ENCODE peak calls at places on chromosomes 6 and 20, in eight cellular contexts. W, U, L, C, V, I, E and Y are unnamed samples.

GRCh38 chr20:36237477-36237876 is 1.2 kb downstream of the AAR2 start:
- DNase-seq in W (no peak), U (no peak), L (no peak), C (no peak), V (no peak), I (no peak), E (no peak), Y (no peak)

GRCh38 chr6:142902636-142903053 is 42.3 kb downstream of the HIVEP2 start:
- DNase-seq in W (peak; percentile 67), U (peak; percentile 73), L (peak; percentile 80), C (no peak), V (peak; percentile 38), I (peak; percentile 67), E (peak; percentile 60), Y (peak; percentile 39)

GRCh38 chr6:166456360-166457156 is 73.8 kb upstream of the MPC1 start:
- DNase-seq in W (peak; percentile 17), U (no peak), L (no peak), C (no peak), V (peak; percentile 37), I (peak; percentile 17), E (no peak), Y (no peak)

GRCh38 chr20:32589256-32589655 is 4.1 kb upstream of the NOL4L start:
- DNase-seq in W (no peak), U (no peak), L (no peak), C (no peak), V (no peak), I (no peak), E (no peak), Y (no peak)

GRCh38 chr6:90790058-90790457 is 203.2 kb upstream of the MAP3K7 start:
- DNase-seq in W (no peak), U (no peak), L (no peak), C (no peak), V (no peak), I (no peak), E (peak; percentile 22), Y (no peak)

GRCh38 chr6:31356216-31356945 is 598 bp downstream of the HLA-B start:
- DNase-seq in W (peak; percentile 64), U (peak; percentile 74), L (no peak), C (peak; percentile 65), V (peak; percentile 58), I (no peak), E (peak; percentile 61), Y (peak; percentile 24)

GRCh38 chr6:36798852-36799251 is 40.4 kb downstream of the CPNE5 start:
- DNase-seq in W (no peak), U (no peak), L (no peak), C (no peak), V (no peak), I (no peak), E (no peak), Y (no peak)

GRCh38 chr6:98633886-98634285 is 200.5 kb upstream of the POU3F2 start:
- DNase-seq in W (no peak), U (no peak), L (no peak), C (no peak), V (no peak), I (no peak), E (no peak), Y (no peak)

GRCh38 chr20:38757145-38757800 is 9.0 kb downstream of the ACTR5 start:
- DNase-seq in W (no peak), U (no peak), L (no peak), C (no peak), V (no peak), I (no peak), E (no peak), Y (no peak)

GRCh38 chr6:48754631-48755030 is 643.6 kb upstream of the PTCHD4 start:
- DNase-seq in W (no peak), U (no peak), L (no peak), C (no peak), V (no peak), I (no peak), E (no peak), Y (no peak)

GRCh38 chr6:137247724-137248123 is 28.5 kb upstream of the IFNGR1 start:
- DNase-seq in W (no peak), U (no peak), L (no peak), C (no peak), V (no peak), I (no peak), E (no peak), Y (no peak)

GRCh38 chr6:43644940-43645612 is at the start of gene RSPH9:
- DNase-seq in W (peak; percentile 82), U (peak; percentile 78), L (no peak), C (peak; percentile 96), V (peak; percentile 64), I (no peak), E (peak; percentile 64), Y (no peak)

GRCh38 chr6:136889271-136890193 is 32.6 kb upstream of the SLC35D3 start:
- DNase-seq in W (no peak), U (no peak), L (no peak), C (no peak), V (peak; percentile 16), I (no peak), E (no peak), Y (no peak)

GRCh38 chr20:43508604-43509040 is 1.1 kb downstream of the L3MBTL1 start:
- DNase-seq in W (no peak), U (no peak), L (no peak), C (peak; percentile 73), V (no peak), I (no peak), E (no peak), Y (no peak)

GRCh38 chr20:53028337-53029007 is 56.3 kb downstream of the TSHZ2 start:
- DNase-seq in W (no peak), U (no peak), L (no peak), C (no peak), V (no peak), I (no peak), E (no peak), Y (no peak)

GRCh38 chr6:147203311-147204059 is 732 bp upstream of the STXBP5 start:
- DNase-seq in W (peak; percentile 81), U (peak; percentile 83), L (peak; percentile 24), C (peak; percentile 74), V (peak; percentile 85), I (peak; percentile 9), E (peak; percentile 59), Y (peak; percentile 32)
- TF ChIP-seq POLR2A in W (peak; percentile 16), U (no peak), L (peak; percentile 57), C (no peak), V (peak; percentile 31), I (peak; percentile 82), E (peak; percentile 50), Y (peak; percentile 65)

GRCh38 chr6:68709882-68710281 is 74.8 kb downstream of the ADGRB3 start:
- DNase-seq in W (no peak), U (no peak), L (no peak), C (no peak), V (no peak), I (no peak), E (no peak), Y (no peak)
- H3K27me3 ChIP-seq in W (no peaks in the 10 kb centered on the region), U (no peaks in the 10 kb centered on the region), L (no peaks in the 10 kb centered on the region), C (no peaks in the 10 kb centered on the region), V (no peaks in the 10 kb centered on the region), I (no peaks in the 10 kb centered on the region), E (no peaks in the 10 kb centered on the region), Y (no peaks in the 10 kb centered on the region)

GRCh38 chr6:169800668-169801395 is 49.4 kb downstream of the ERMARD start:
- DNase-seq in W (peak; percentile 30), U (no peak), L (peak; percentile 13), C (peak; percentile 44), V (peak; percentile 53), I (no peak), E (no peak), Y (no peak)
- TF ChIP-seq POLR2A in W (no peak), U (no peak), L (no peak), C (no peak), V (no peak), I (no peak), E (no peak), Y (no peak)

DNA sequence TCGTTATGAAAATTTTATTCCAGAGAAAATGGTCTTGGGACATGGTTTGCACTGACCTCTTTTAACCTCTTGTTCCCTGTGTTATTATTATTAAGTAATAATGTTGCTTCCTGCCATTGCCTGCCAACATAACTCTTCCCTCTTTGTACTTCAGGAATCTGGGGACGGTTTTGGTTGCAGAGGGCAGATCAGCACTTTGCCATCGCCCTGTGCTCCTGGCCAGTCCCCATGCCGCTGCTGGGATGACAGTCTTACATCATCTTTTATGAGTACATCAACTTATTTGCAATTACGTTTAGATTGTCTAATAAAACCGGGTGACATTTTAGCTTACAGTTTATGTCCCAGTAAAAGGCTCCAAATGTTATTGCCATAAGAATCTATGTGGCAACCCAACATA is 157.2 kb downstream of the CDH26 start:
- DNase-seq in W (no peak), U (no peak), L (no peak), C (no peak), V (no peak), I (no peak), E (no peak), Y (peak; percentile 45)
- H3K27me3 ChIP-seq in W (peaks cover 6% of the 10 kb centered on the region), U (no peaks in the 10 kb centered on the region), L (peaks cover 34% of the 10 kb centered on the region), C (no peaks in the 10 kb centered on the region), V (peaks cover 3% of the 10 kb centered on the region), I (no peaks in the 10 kb centered on the region), E (no peaks in the 10 kb centered on the region), Y (no peaks in the 10 kb centered on the region)